ENCODE peak calls at places on chromosomes 7 and 10, in six cellular contexts. P, U, G, M, F and J are unnamed samples.

GRCh38 chr7:113796557-113796956 is 122.3 kb downstream of the PPP1R3A start:
- DNase-seq in P (peak), G (peak), F (no peak), U (no peak), M (no peak), J (peak)

GRCh38 chr10:52351911-52352310 is 37.8 kb downstream of the DKK1 start:
- DNase-seq in F (no peak), U (peak), G (no peak), M (no peak), P (peak), J (no peak)

GRCh38 chr10:80542053-80542452 is 4.4 kb downstream of the SH2D4B start:
- DNase-seq in G (peak), P (peak), M (no peak), U (no peak), F (no peak), J (no peak)

GRCh38 chr7:17289074-17289665 is 9.3 kb upstream of the AHR start:
- DNase-seq in P (peak), G (peak), F (no peak), M (no peak), U (no peak), J (no peak)

GRCh38 chr10:93954726-93955363 is 38.9 kb upstream of the PLCE1 start:
- DNase-seq in G (peak), M (no peak), U (no peak), F (no peak), P (peak), J (no peak)

GRCh38 chr10:31698169-31698890 is 230.3 kb downstream of the ARHGAP12 start:
- DNase-seq in U (peak), M (no peak), F (no peak), G (peak), P (peak), J (no peak)

GRCh38 chr7:80910228-80910627 is 8.6 kb downstream of the SEMA3C start:
- DNase-seq in U (no peak), M (no peak), P (no peak), G (no peak), F (no peak), J (no peak)

GRCh38 chr7:30771859-30772429 is 727 bp downstream of the MINDY4 start:
- DNase-seq in U (no peak), G (peak), F (no peak), M (no peak), P (no peak), J (no peak)

GRCh38 chr10:97874332-97874731 is 24.7 kb downstream of the GOLGA7B start:
- DNase-seq in G (no peak), F (no peak), M (no peak), P (no peak), U (no peak), J (no peak)

GRCh38 chr7:24922099-24922773 is 57.7 kb downstream of the OSBPL3 start:
- DNase-seq in G (no peak), U (no peak), P (no peak), F (no peak), M (no peak), J (no peak)
- H3K4me2 ChIP-seq in G (no peak), U (no peak), P (peak), F (no peak), M (no peak), J (no peak)

GRCh38 chr10:77921395-77921794 is 5.2 kb downstream of the DLG5 start:
- DNase-seq in F (no peak), G (no peak), P (no peak), U (no peak), M (no peak), J (no peak)
- H2AK5ac ChIP-seq in F (peak), G (no peak), P (peak), U (no peak), M (no peak), J (no peak)

GRCh38 chr7:101991860-101992259 is 174.4 kb downstream of the CUX1 start:
- DNase-seq in P (no peak), M (no peak), U (no peak), G (no peak), F (no peak), J (no peak)

GRCh38 chr7:101988513-101988912 is 171.1 kb downstream of the CUX1 start:
- DNase-seq in F (no peak), M (no peak), P (no peak), U (peak), G (no peak), J (no peak)

GRCh38 chr7:101990811-101991418 is 173.5 kb downstream of the CUX1 start:
- DNase-seq in P (no peak), U (no peak), F (no peak), G (no peak), M (no peak), J (no peak)

GRCh38 chr7:101987494-101987893 is 170.1 kb downstream of the CUX1 start:
- DNase-seq in G (no peak), F (no peak), M (no peak), P (no peak), U (peak), J (no peak)

DNA sequence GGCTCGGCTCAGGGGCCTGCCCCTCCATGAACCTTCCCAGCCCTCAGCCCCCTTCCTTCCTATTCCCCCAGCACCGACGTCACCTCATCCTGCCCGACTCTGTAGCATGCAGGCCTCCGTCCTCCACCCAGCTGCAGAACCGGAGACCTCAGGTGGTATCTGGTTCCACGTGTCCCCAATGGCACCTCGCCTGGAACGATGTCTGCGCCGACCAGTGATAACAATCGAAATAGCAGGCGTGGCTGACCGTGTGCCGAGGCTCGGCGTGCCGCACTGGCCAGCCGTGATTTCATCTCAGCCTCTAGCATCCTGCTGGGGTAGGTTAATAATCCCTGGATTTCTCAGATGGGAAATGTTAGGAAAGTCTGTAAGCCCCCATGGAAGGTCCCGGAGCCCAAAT is 171.7 kb downstream of the CUX1 start:
- DNase-seq in F (no peak), M (no peak), U (peak), G (no peak), P (no peak), J (no peak)
- H3K4me3 ChIP-seq in F (no peak), M (no peak), U (no peak), G (no peak), P (no peak), J (no peak)

GRCh38 chr7:5020098-5020497 is 25.6 kb upstream of the RBAK start:
- DNase-seq in M (no peak), G (no peak), P (no peak), U (peak), F (no peak), J (no peak)
- H3K4me2 ChIP-seq in M (no peak), G (no peak), P (no peak), U (no peak), F (no peak), J (no peak)

GRCh38 chr7:152968003-152968402 is 208.5 kb downstream of the ACTR3B start:
- DNase-seq in F (no peak), M (no peak), G (no peak), P (no peak), U (no peak), J (no peak)
- H2AK5ac ChIP-seq in F (no peak), M (no peak), G (no peak), P (no peak), U (no peak), J (no peak)

DNA sequence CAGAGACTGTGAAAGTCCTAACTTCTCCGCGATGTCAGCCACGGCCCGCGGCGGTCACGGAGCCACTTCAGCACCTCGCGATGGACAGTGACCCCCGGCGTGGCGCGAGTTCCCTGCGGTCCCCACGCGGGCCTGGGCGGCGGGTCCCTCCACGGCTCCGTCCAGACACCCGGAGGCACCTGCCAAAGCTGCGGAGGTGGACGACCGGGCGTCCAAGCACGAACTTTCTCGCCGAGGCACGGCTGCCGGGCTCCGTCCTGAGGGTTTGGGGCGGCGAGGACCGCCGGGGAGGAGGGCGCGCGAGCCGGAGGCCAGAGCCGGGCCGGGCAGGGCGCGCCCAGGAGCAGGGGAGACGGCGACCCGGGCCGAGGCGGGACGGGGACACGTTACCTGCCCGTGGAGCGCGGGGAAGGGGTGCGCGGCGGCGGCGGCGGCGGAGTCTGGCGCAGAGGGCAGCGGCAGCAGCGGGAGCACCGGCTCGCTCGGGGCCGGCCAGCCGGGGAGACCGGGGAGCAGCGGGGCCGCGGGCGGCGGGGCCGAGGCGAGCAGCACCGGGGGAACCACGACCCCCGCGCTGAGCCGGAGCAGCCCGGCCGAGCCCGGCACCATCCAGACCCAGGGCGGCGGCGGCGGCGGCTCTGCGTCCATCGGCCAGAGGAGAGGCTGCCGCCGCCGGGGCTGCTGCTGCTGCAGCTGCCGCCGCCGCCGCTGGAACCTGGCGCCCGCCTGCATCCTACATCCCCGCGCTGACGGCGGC is 439 bp downstream of the TCERG1L start:
- DNase-seq in F (no peak), G (no peak), M (no peak), U (no peak), P (no peak), J (no peak)
- H3K4me3 ChIP-seq in F (peak), G (peak), M (peak), U (peak), P (no peak), J (peak)

GRCh38 chr10:61272781-61273180 is 180.4 kb downstream of the TMEM26 start:
- DNase-seq in U (no peak), M (no peak), F (no peak), G (no peak), P (no peak), J (no peak)

DNA sequence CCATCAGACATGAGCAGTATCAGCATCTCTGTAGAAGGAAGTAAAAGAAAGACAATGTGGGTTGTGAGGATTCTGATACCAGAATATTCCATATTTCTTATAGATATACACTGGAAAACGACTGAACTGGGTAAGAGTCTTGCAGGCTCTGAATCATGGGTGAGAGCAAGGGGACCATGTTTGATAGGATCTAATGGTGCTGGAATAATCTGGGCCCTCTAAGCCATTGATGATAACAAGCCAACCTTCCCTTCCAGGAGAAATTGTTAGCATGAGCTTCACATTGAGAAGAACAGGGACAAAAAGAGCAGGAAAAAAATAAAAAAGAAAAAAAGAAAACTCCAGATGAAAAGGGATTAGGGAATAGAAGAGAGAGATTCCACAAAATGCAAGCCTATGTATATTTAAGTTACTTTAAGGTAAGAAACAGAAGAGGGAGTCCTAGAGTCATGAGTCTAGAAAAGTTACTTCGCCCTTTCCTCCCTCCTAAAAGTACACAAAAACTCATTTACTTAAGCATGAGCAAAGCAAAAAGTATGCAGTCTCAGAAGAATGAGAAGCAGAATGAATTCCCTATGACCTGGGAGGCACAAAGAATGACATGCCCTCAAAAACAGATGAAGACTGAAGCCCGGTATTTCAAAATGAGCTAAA is 181.9 kb downstream of the TMEM26 start:
- DNase-seq in M (no peak), F (no peak), P (peak), U (peak), G (peak), J (peak)
- H3K4me2 ChIP-seq in M (no peak), F (no peak), P (peak), U (no peak), G (no peak), J (no peak)

GRCh38 chr10:30538086-30538485 is 91.5 kb downstream of the LYZL2 start:
- DNase-seq in M (no peak), F (no peak), P (peak), U (peak), G (peak), J (peak)

GRCh38 chr10:30537586-30537985 is 92.0 kb downstream of the LYZL2 start:
- DNase-seq in M (no peak), F (no peak), P (no peak), G (no peak), U (no peak), J (no peak)

GRCh38 chr10:30534465-30535144 is 94.9 kb downstream of the LYZL2 start:
- DNase-seq in U (peak), G (peak), M (no peak), F (peak), P (peak), J (peak)

GRCh38 chr10:30535677-30536076 is 93.9 kb downstream of the LYZL2 start:
- DNase-seq in M (no peak), G (no peak), U (no peak), P (no peak), F (no peak), J (no peak)

DNA sequence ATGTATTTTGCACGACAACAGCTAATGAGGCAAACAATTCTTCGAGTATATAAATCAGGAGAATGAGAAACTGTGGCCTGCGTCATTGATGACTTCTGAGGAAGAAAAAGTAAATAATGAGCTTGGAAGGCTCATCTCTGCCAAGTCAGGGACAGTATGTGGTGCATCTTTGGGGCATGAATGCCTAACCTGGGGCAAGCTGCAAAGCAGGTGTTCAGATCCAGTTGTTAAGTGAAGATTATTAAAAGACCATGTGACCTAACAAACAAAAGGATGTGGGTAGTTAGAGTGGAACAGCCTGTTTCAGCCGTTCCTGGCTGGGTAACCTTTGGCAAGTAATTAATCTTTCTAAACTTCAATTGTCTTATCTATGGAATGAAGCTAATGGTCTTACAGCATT is 93.0 kb downstream of the LYZL2 start:
- DNase-seq in F (no peak), M (no peak), G (no peak), P (no peak), U (peak), J (no peak)
- H2AK5ac ChIP-seq in F (no peak), M (no peak), G (peak), P (no peak), U (no peak), J (no peak)

DNA sequence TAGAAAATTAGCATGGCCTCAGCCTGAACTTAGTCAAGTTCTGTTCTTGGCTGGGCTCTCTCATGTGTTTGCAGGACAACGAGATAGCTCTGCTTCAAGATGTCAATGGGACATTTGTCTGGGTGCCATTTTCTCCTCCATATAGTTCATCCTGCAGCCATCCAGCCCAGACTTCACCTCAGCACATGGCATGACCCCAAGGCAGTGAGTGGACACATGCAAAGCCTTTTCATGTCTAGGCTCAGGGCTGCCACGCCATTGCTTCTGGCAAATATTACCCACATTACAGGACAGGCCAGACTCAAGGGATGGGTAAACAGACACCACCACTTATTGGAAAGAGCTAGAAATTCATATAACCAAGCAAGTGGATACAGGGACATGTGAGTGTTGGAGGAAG is 9.3 kb downstream of the AKR1C3 start:
- DNase-seq in M (no peak), U (no peak), F (no peak), P (no peak), G (no peak), J (no peak)
- H3K4me3 ChIP-seq in M (no peak), U (no peak), F (no peak), P (no peak), G (no peak), J (no peak)